ENCODE peak calls at places on chromosomes 1 and 21, in eight cellular contexts. U is omental fat pad, V is IMR-90, K is body of pancreas, O is AG09319, P is cardiac fibroblast, W is upper lobe of right lung, D is astrocyte. I is an unnamed sample.

GRCh38 chr1:214637125-214637524 is 34.1 kb downstream of the CENPF start:
- DNase-seq in K (no peak), P (no peak), W (no peak), D (no peak), O (no peak), V (no peak), U (no peak), I (no peak)

GRCh38 chr1:155321577-155322497 is 1.1 kb downstream of the RUSC1 start:
- DNase-seq in W (no peak), V (no peak), D (no peak), K (no peak), P (no peak), U (no peak), O (no peak), I (no peak)

GRCh38 chr1:28510350-28511223 is 4.7 kb downstream of the RCC1 start:
- DNase-seq in U (no peak), O (no peak), W (no peak), D (peak; percentile 38), V (peak; percentile 52), K (no peak), P (peak; percentile 49), I (no peak)

GRCh38 chr1:186894415-186894814 is 65.7 kb downstream of the PLA2G4A start:
- DNase-seq in O (no peak), V (no peak), D (no peak), W (no peak), K (no peak), U (no peak), P (peak; percentile 35), I (no peak)

GRCh38 chr1:110336300-110337039 is 2.7 kb upstream of the RBM15 start:
- DNase-seq in W (no peak), O (no peak), V (no peak), K (peak; percentile 24), U (no peak), P (no peak), D (no peak), I (no peak)

GRCh38 chr1:95780836-95781235 is 546.8 kb downstream of the RWDD3 start:
- DNase-seq in D (no peak), K (no peak), V (no peak), W (no peak), P (no peak), O (no peak), U (no peak), I (no peak)

GRCh38 chr1:118185083-118185899 is at the start of gene SPAG17:
- DNase-seq in W (peak; percentile 77), D (peak; percentile 51), U (no peak), K (peak; percentile 89), V (peak; percentile 21), P (peak; percentile 74), O (no peak), I (peak; percentile 21)

GRCh38 chr21:42308161-42308913 is 6.9 kb downstream of the TFF3 start:
- DNase-seq in P (no peak), D (no peak), O (no peak), V (no peak), W (no peak), K (no peak), U (no peak), I (no peak)

GRCh38 chr1:160777486-160778089 is 18.4 kb upstream of the LY9 start:
- DNase-seq in O (no peak), K (peak; percentile 68), V (no peak), W (no peak), U (no peak), P (peak; percentile 35), D (no peak), I (peak; percentile 57)

GRCh38 chr1:32205401-32206370 is at the start of gene IQCC:
- DNase-seq in P (peak; percentile 84), K (peak; percentile 93), W (peak; percentile 95), O (peak; percentile 45), D (peak; percentile 59), U (peak; percentile 65), V (peak; percentile 74), I (peak; percentile 95)

GRCh38 chr1:22780696-22781095 is 70.1 kb downstream of the EPHB2 start:
- DNase-seq in D (no peak), P (no peak), U (no peak), O (no peak), V (peak; percentile 16), K (no peak), W (no peak), I (peak; percentile 44)

GRCh38 chr21:27423073-27423472 is 456.2 kb upstream of the ADAMTS5 start:
- DNase-seq in K (peak; percentile 29), U (no peak), D (peak; percentile 79), V (peak; percentile 95), O (peak; percentile 51), P (peak; percentile 88), W (no peak), I (no peak)

GRCh38 chr1:7535016-7535415 is 236.1 kb upstream of the VAMP3 start:
- DNase-seq in D (no peak), O (no peak), P (no peak), V (no peak), U (no peak), W (no peak), K (no peak), I (no peak)

GRCh38 chr1:56551691-56552090 is 27.7 kb downstream of the PLPP3 start:
- DNase-seq in K (no peak), V (no peak), W (no peak), O (no peak), U (no peak), P (no peak), D (peak; percentile 56), I (no peak)

GRCh38 chr1:78839704-78840277 is 166.7 kb downstream of the ADGRL4 start:
- DNase-seq in U (no peak), V (peak; percentile 51), K (peak; percentile 44), O (no peak), P (peak; percentile 66), W (no peak), D (no peak), I (peak; percentile 28)

GRCh38 chr1:40391688-40392145 is 18.2 kb downstream of the SMAP2 start:
- DNase-seq in K (peak; percentile 48), V (no peak), D (no peak), U (no peak), W (no peak), O (no peak), P (no peak), I (peak; percentile 34)

GRCh38 chr1:162660598-162660997 is 28.3 kb downstream of the DDR2 start:
- DNase-seq in U (no peak), D (peak; percentile 12), O (no peak), V (no peak), P (no peak), W (no peak), K (no peak), I (no peak)

GRCh38 chr1:203557958-203558760 is 64.2 kb downstream of the OPTC start:
- DNase-seq in V (peak; percentile 100), D (peak; percentile 100), K (peak; percentile 8), W (no peak), U (no peak), O (peak; percentile 89), P (peak; percentile 96), I (no peak)

GRCh38 chr1:210978316-210978993 is 155.5 kb downstream of the KCNH1 start:
- DNase-seq in D (no peak), P (no peak), K (no peak), O (no peak), W (no peak), U (no peak), V (no peak), I (no peak)

GRCh38 chr1:162951553-162952315 is 90.8 kb upstream of the CCDC190 start:
- DNase-seq in V (peak; percentile 20), O (no peak), U (no peak), P (peak; percentile 34), W (no peak), D (no peak), K (no peak), I (peak; percentile 12)

GRCh38 chr1:39369568-39369967 is 121.9 kb upstream of the BMP8A start:
- DNase-seq in D (no peak), P (no peak), K (no peak), U (no peak), V (no peak), W (no peak), O (no peak), I (no peak)

GRCh38 chr21:45454081-45454923 is 49.3 kb downstream of the COL18A1 start:
- DNase-seq in P (peak; percentile 33), V (no peak), O (no peak), K (no peak), D (no peak), W (no peak), U (no peak), I (no peak)
- TF ChIP-seq CTCF in P (no peak), V (no peak), O (no peak), K (no peak), D (no peak), W (no peak), U (no peak), I (no peak)

GRCh38 chr1:113029822-113030221 is 43.2 kb upstream of the LRIG2 start:
- DNase-seq in O (no peak), P (no peak), D (no peak), W (no peak), K (no peak), U (no peak), V (no peak), I (no peak)
- TF ChIP-seq CTCF in O (no peak), P (no peak), D (no peak), W (no peak), K (no peak), U (no peak), V (no peak), I (no peak)

GRCh38 chr1:91830242-91831131 is 55.5 kb downstream of the TGFBR3 start:
- DNase-seq in K (peak; percentile 90), P (peak; percentile 94), D (peak; percentile 60), U (no peak), O (peak; percentile 87), V (peak; percentile 91), W (peak; percentile 66), I (no peak)
- TF ChIP-seq CTCF in K (peak; percentile 26), P (peak; percentile 54), D (peak; percentile 36), U (no peak), O (peak; percentile 63), V (peak; percentile 85), W (peak; percentile 40), I (no peak)

GRCh38 chr1:237320890-237321289 is 278.9 kb downstream of the RYR2 start:
- DNase-seq in W (no peak), K (no peak), O (no peak), P (no peak), D (no peak), V (no peak), U (no peak), I (no peak)
- TF ChIP-seq CTCF in W (no peak), K (no peak), O (no peak), P (no peak), D (no peak), V (no peak), U (no peak), I (no peak)

DNA sequence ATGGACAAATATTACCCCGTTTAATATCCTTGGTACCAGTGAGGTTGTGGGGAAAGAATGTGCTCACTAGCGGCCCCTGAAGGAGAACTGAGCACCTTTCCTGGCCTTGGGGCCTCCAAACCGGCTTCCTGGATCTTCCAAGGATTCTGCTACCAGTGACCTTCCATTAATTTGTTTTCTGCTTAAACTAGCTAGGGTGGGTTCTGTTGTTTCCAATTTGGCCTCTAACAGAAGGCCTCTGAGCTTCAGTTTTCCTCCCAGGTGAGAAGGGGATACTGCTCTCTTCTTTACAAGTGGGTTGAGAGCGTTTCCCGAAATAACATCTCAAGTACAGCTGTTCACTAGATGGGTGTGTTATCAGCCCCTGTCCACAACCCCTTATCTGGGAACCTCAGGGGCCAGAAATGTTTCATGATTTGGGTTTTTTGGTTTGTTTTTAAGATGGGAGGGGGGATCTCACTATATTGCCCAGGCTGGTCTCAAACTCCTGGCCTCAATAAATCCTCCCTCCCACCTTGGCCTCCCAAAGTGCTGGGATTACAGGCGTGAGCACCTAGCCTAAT is 16.9 kb upstream of the IFNGR2 start:
- DNase-seq in P (no peak), U (no peak), D (no peak), K (no peak), W (no peak), V (no peak), O (no peak), I (no peak)
- TF ChIP-seq CTCF in P (peak; percentile 44), U (no peak), D (no peak), K (no peak), W (no peak), V (peak; percentile 27), O (peak; percentile 5), I (no peak)